ENCODE peak calls at places on chromosomes 16 and 17, in four cellular contexts. A, S, U and Y are unnamed samples.

GRCh38 chr16:57637020-57637419 is 8.6 kb downstream of the ADGRG1 start:
- DNase-seq in S (no peak), U (no peak), A (no peak), Y (no peak)

GRCh38 chr16:50509521-50510341 is 38.5 kb upstream of the NKD1 start:
- DNase-seq in S (no peak), A (no peak), U (peak), Y (no peak)

GRCh38 chr17:63247706-63248105 is 198.4 kb downstream of the CYB561 start:
- DNase-seq in U (no peak), S (no peak), A (no peak), Y (no peak)

GRCh38 chr16:83785455-83785854 is 22.3 kb upstream of the HSBP1 start:
- DNase-seq in U (peak), S (no peak), A (no peak), Y (no peak)

GRCh38 chr17:44556114-44556853 is 1.0 kb upstream of the FZD2 start:
- DNase-seq in A (peak), S (peak), U (peak), Y (peak)

GRCh38 chr16:59527206-59527997 is 793.3 kb upstream of the GOT2 start:
- DNase-seq in A (no peak), S (no peak), U (no peak), Y (no peak)

GRCh38 chr16:54135361-54136275 is 151.0 kb downstream of the IRX3 start:
- DNase-seq in U (no peak), A (no peak), S (no peak), Y (no peak)

GRCh38 chr16:3654249-3654991 is at the start of gene DNASE1:
- DNase-seq in A (peak), S (peak), U (peak), Y (peak)

GRCh38 chr17:8474826-8475225 is 39.1 kb downstream of the NDEL1 start:
- DNase-seq in A (no peak), U (no peak), S (no peak), Y (no peak)

GRCh38 chr17:31513731-31514427 is 122.4 kb downstream of the RAB11FIP4 start:
- DNase-seq in U (no peak), A (no peak), S (no peak), Y (no peak)
- TF ChIP-seq SPI1 in U (no peak), A (no peak), S (no peak), Y (no peak)

DNA sequence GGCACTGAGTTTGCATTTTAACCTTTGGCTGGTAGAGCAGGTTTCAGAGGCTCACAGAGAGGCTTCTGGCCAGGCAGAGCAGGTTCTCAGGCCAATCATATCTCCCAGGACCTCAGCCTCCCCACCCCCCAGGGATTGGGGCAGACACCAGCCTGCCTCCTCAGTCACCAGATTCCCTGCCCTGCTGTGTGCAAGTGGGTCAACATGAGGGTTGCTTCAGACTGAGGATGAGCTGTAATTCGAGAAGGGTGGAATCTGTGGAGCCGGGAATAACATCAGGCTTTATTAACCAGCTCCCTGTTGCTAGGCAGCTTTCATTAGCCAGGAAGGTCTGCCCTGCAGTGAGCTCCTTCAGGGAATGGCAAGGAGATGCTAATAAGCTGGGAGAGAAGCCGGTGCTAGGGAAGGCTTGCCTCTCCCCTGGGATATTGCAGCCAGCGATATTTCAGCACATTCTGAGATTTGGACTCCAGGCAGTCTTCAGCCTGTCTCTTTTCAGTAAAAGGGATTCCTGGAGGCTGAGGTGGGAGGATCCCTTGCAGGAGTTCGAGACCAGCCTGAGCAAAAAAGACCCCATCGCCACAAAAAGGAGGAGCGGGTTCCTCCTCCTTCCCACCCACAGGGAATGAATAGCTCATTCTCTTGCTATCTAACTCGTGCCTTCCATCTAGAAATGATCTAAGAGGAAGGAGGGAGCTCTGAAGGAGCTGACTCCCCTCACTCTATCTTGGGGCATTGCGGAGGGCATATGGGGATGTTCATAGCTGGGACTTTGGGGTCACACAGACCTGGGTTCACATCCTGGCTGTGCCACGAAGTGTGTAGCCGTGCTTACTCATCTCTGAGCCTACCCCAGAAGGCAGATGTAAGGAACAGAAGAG is 10.7 kb downstream of the SGSM2 start:
- DNase-seq in A (no peak), U (no peak), S (no peak), Y (no peak)
- TF ChIP-seq SPI1 in A (no peak), U (no peak), S (no peak), Y (no peak)

GRCh38 chr17:50114849-50115357 is 15.1 kb downstream of the SAMD14 start:
- DNase-seq in S (no peak), A (no peak), U (no peak), Y (no peak)
- TF ChIP-seq SPI1 in S (no peak), A (no peak), U (no peak), Y (no peak)

DNA sequence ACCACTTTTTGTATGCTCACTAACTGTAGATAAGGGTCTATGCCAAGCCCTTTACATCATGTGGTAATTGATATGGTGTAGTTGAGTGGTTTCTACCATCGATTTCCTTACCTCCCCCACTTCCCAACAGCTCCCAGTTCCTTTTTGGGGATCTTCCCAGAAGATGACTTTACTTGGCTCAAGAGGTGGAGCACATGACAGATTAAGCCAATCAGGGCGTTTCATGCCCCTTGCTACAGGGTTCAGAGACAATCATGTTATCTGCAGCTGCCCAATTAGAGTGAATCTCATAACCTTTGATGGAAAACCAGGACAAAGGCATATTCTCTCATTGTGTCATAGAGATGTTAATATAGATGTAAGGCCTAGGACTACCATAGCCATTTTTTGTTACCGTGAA is 16.2 kb upstream of the BMERB1 start:
- DNase-seq in S (no peak), A (no peak), U (no peak), Y (no peak)
- TF ChIP-seq SPI1 in S (no peak), A (no peak), U (no peak), Y (no peak)

GRCh38 chr16:72072514-72073342 is 9.7 kb downstream of the HPR start:
- DNase-seq in A (no peak), U (peak), S (no peak), Y (no peak)
- TF ChIP-seq SPI1 in A (no peak), U (peak), S (no peak), Y (no peak)

GRCh38 chr16:67260426-67261063 is 11.8 kb downstream of the SLC9A5 start:
- DNase-seq in A (no peak), S (no peak), U (peak), Y (peak)
- TF ChIP-seq SPI1 in A (peak), S (peak), U (peak), Y (peak)

GRCh38 chr16:81885976-81886586 is 107.0 kb downstream of the PLCG2 start:
- DNase-seq in S (no peak), A (no peak), U (peak), Y (peak)
- TF ChIP-seq SPI1 in S (no peak), A (no peak), U (no peak), Y (no peak)

DNA sequence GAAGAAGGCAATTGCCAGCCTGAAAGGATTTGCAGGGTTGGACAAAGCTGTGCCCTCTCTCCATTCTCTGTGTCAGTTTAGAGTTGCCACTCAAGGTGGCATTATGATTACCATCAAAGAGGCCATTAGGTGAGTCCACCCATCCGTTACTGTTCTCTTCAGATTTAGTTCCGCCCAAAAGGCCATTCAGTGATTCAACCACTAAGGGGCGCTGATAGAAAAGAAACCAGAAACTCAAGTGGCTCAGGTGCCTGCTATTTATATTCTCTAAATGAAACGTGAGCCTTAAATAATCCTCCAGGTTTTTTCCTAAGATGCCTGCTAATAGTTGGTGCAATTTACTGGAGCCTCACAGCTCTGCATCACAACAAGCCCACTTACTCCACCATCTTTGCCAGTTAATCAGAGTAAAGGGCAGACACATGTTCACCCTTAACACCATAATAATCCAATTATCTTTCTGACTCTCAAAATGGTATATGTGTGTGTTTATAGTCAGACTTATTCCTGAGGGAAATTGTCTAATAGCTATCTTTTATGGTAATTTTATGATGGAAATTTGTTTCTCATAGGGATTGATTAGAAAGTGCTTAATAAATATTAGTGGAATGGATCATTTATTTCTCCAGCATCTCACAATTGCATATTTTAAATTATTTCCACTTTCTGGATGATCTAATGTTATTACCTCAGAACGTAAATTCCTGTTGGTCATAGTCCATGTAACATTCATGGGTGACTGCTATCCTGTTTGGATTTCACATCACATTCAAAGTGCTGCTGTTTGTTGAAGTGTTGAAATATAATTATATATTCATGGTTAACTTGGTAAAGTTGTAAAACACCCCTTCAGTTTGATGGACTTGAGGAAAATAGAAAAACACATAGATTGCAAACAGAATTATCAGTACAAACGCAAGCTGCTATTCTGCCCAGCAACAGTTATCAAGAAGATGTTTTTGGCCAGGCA is 59.3 kb downstream of the TANGO6 start:
- DNase-seq in S (no peak), A (no peak), U (peak), Y (peak)
- TF ChIP-seq SPI1 in S (no peak), A (no peak), U (no peak), Y (no peak)

GRCh38 chr17:32155896-32156295 is 13.6 kb downstream of the RHOT1 start:
- DNase-seq in A (no peak), U (no peak), S (no peak), Y (no peak)

GRCh38 chr17:32157225-32157624 is 14.9 kb downstream of the RHOT1 start:
- DNase-seq in U (no peak), A (no peak), S (no peak), Y (no peak)

GRCh38 chr17:32150358-32150757 is 8.1 kb downstream of the RHOT1 start:
- DNase-seq in A (no peak), S (no peak), U (peak), Y (no peak)

GRCh38 chr17:32156656-32157055 is 14.4 kb downstream of the RHOT1 start:
- DNase-seq in S (no peak), U (no peak), A (no peak), Y (no peak)

DNA sequence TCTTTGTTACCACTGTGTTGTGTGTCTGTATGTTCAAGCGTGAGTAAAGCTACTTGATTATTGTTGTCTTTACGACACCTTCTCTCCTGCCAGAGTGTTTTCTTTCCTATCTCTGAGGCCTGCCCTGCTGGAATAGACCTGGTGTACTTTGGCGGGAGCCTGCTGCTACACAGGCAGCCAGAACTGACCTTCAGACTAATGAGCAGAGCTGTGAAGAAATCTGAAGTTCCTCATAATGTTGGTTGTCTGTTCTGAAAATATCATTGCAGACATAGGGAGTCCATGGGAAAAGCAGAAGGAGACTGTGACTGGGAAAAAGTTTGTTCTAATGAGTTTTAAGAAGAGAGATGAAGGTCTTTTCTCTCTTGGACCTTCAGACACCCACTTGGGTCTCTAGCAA is 9.8 kb downstream of the RHOT1 start:
- DNase-seq in S (no peak), A (no peak), U (no peak), Y (no peak)
- TF ChIP-seq SPI1 in S (no peak), A (peak), U (no peak), Y (no peak)

GRCh38 chr17:81018044-81018802 is 16.7 kb upstream of the BAIAP2 start:
- DNase-seq in S (peak), U (peak), A (no peak), Y (peak)
- TF ChIP-seq SPI1 in S (no peak), U (no peak), A (no peak), Y (no peak)